ENCODE peak calls at places on chromosome 6, in five cellular contexts. S is thyroid gland, P is ovary, T is tibial nerve, B is transverse colon. U is an unnamed sample.

GRCh38 chr6:158818008-158818579 is 1.1 kb downstream of the EZR start:
- DNase-seq in B (peak), P (peak), T (peak), S (peak), U (no peak)

GRCh38 chr6:105263685-105264298 is 84.0 kb upstream of the POPDC3 start:
- DNase-seq in P (no peak), B (no peak), T (no peak), S (no peak), U (no peak)

GRCh38 chr6:34627296-34627695 is 69.3 kb downstream of the ILRUN start:
- DNase-seq in S (no peak), T (no peak), B (no peak), P (no peak), U (no peak)

GRCh38 chr6:20254295-20254694 is 42.0 kb upstream of the MBOAT1 start:
- DNase-seq in P (no peak), T (no peak), S (no peak), B (no peak), U (no peak)

GRCh38 chr6:47729019-47729418 is 30.6 kb downstream of the ADGRF4 start:
- DNase-seq in T (no peak), B (no peak), P (no peak), S (no peak), U (no peak)

GRCh38 chr6:83055366-83055964 is 10.2 kb downstream of the UBE3D start:
- DNase-seq in P (peak), S (peak), B (peak), T (peak), U (no peak)

GRCh38 chr6:54273214-54273820 is 34.9 kb upstream of the TINAG start:
- DNase-seq in S (no peak), B (no peak), P (no peak), T (no peak), U (no peak)

GRCh38 chr6:132003516-132004178 is 52.5 kb upstream of the CCN2 start:
- DNase-seq in B (no peak), P (no peak), T (no peak), S (no peak), U (no peak)

GRCh38 chr6:150072201-150072600 is 3.3 kb upstream of the ULBP3 start:
- DNase-seq in B (peak), T (no peak), S (peak), P (no peak), U (no peak)

GRCh38 chr6:156886409-156886808 is 109.2 kb downstream of the ARID1B start:
- DNase-seq in P (no peak), S (no peak), B (no peak), T (no peak), U (no peak)

GRCh38 chr6:88730602-88731001 is 232.8 kb downstream of the RNGTT start:
- DNase-seq in B (no peak), T (no peak), S (no peak), P (no peak), U (no peak)

GRCh38 chr6:154138806-154139205 is 99.8 kb downstream of the OPRM1 start:
- DNase-seq in S (no peak), T (no peak), B (no peak), P (no peak), U (no peak)

GRCh38 chr6:167093922-167094432 is 28.9 kb upstream of the CCR6 start:
- DNase-seq in P (no peak), T (no peak), S (no peak), B (peak), U (no peak)

GRCh38 chr6:131096786-131097185 is 33.7 kb upstream of the EPB41L2 start:
- DNase-seq in B (no peak), S (no peak), T (no peak), P (no peak), U (no peak)

GRCh38 chr6:126188271-126188909 is 151.5 kb upstream of the CENPW start:
- DNase-seq in T (no peak), P (no peak), S (no peak), B (no peak), U (no peak)

GRCh38 chr6:154308986-154309385 is 47.6 kb downstream of the IPCEF1 start:
- DNase-seq in S (no peak), P (no peak), T (no peak), B (no peak), U (no peak)

GRCh38 chr6:170243791-170244291 is 47.0 kb downstream of the DLL1 start:
- DNase-seq in S (no peak), T (no peak), B (no peak), P (no peak), U (no peak)

GRCh38 chr6:137743493-137743892 is 123.6 kb upstream of the TNFAIP3 start:
- DNase-seq in S (no peak), P (no peak), T (no peak), B (no peak), U (no peak)

GRCh38 chr6:133983099-133983939 is 30.3 kb downstream of the TBPL1 start:
- DNase-seq in S (no peak), P (peak), T (no peak), B (no peak), U (no peak)

GRCh38 chr6:40626886-40627285 is 39.7 kb upstream of the LRFN2 start:
- DNase-seq in S (no peak), B (no peak), P (no peak), T (no peak), U (no peak)

GRCh38 chr6:105835373-105835772 is 250.8 kb upstream of the PRDM1 start:
- DNase-seq in P (no peak), B (peak), S (peak), T (no peak), U (peak)

GRCh38 chr6:28081486-28081751 is 1.1 kb downstream of the ZNF165 start:
- DNase-seq in S (no peak), B (peak), T (no peak), P (no peak), U (no peak)

GRCh38 chr6:166999845-167000253 is 652 bp downstream of the CEP43 start:
- DNase-seq in P (no peak), S (peak), T (no peak), B (peak), U (peak)

GRCh38 chr6:5762561-5762968 is 244.2 kb downstream of the NRN1 start:
- DNase-seq in S (no peak), P (no peak), T (no peak), B (no peak), U (no peak)

DNA sequence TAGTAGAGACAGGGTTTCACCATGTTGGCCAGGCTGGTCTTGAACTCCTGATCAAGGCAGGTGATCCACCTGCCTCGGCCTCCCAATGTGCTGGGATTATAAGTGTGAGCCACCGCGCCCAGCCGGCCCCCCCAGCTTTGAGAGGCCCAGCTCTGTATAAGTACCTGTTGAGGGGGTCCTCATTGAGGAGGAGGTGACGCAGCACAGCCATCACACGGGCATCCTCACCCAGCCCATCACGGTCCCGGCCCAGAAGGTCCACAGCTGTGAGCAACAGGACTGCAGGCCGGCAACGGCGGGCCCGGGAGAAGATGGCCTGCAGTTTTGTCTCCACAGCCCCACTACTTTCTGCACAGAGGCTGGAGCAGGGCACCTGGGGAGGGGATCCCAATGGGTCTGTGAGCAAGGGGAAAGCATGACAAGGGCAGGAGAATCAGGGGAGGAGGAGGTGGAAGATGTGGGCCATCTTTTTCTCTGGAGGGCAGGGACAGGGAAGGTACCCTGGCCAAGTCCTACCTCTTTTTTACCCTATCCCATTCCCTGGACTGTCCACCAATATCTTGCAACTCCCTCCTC is 7.7 kb downstream of the GNMT start:
- DNase-seq in B (no peak), P (no peak), S (no peak), T (no peak), U (no peak)
- TF ChIP-seq POLR2A in B (no peak), P (no peak), S (no peak), T (no peak), U (no peak)

GRCh38 chr6:13275435-13275989 is 52.8 kb downstream of the TBC1D7 start:
- DNase-seq in P (no peak), S (no peak), B (no peak), T (no peak), U (no peak)

GRCh38 chr6:13278991-13279390 is 49.3 kb downstream of the TBC1D7 start:
- DNase-seq in P (no peak), T (no peak), S (no peak), B (no peak), U (no peak)

GRCh38 chr6:13277231-13277630 is 51.1 kb downstream of the TBC1D7 start:
- DNase-seq in T (no peak), S (no peak), B (no peak), P (no peak), U (no peak)

GRCh38 chr6:13280253-13280652 is 48.1 kb downstream of the TBC1D7 start:
- DNase-seq in B (no peak), T (no peak), P (no peak), S (no peak), U (no peak)

DNA sequence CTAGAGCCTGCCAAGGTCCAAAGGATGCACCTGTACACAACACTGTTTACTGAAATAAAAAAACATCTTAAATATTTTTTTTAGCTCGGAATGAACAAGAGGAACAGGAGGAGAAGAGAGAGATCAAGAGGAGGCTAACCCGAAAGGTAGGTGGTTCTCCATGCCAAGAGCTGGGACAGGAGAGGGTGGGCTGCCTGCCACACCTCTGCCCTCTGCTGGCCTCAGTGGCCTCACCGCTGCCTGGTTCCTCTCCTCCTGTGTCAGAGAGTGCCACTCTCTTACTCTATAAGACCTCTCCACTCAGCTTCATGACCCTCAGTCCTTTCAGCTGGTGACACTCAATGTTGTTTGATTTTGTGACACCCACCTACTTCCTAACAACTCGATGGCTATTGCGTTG is 50.2 kb downstream of the TBC1D7 start:
- DNase-seq in S (no peak), T (no peak), P (no peak), B (no peak), U (no peak)
- TF ChIP-seq CTCF in S (no peak), T (no peak), P (no peak), B (no peak), U (no peak)

GRCh38 chr6:29414588-29414987 is at the start of gene OR12D1:
- DNase-seq in B (no peak), T (no peak), S (no peak), P (no peak), U (no peak)
- TF ChIP-seq POLR2A in B (no peak), T (no peak), S (no peak), P (no peak), U (no peak)

GRCh38 chr6:163554663-163555062 is 140.1 kb downstream of the QKI start:
- DNase-seq in P (no peak), T (peak), S (peak), B (peak), U (no peak)
- TF ChIP-seq CTCF in P (peak), T (peak), S (peak), B (peak), U (peak)

U was measured in esophagus muscularis mucosa.